ENCODE peak calls at places on chromosomes 12 and 14, in eight cellular contexts. T, M, W, F, X, K, A and Y are unnamed samples.

GRCh38 chr12:16602412-16602811 is 3.5 kb downstream of the LMO3 start:
- DNase-seq in T (no peak), M (no peak), W (no peak), F (no peak), X (no peak), K (no peak), A (no peak), Y (no peak)

GRCh38 chr12:49946086-49946485 is 4.5 kb upstream of the AQP2 start:
- DNase-seq in T (no peak), M (no peak), W (no peak), F (no peak), X (no peak), K (no peak), A (peak), Y (no peak)

GRCh38 chr14:100988411-100988900 is 84.9 kb upstream of the RTL1 start:
- DNase-seq in T (peak), M (no peak), W (peak), F (no peak), X (no peak), K (no peak), A (no peak), Y (no peak)

GRCh38 chr12:114696443-114697245 is 12.7 kb upstream of the TBX3 start:
- DNase-seq in T (no peak), M (no peak), W (no peak), F (no peak), X (no peak), K (no peak), A (no peak), Y (no peak)

GRCh38 chr12:23893611-23894010 is 55.9 kb downstream of the SOX5 start:
- DNase-seq in T (no peak), M (peak), W (no peak), F (no peak), X (no peak), K (no peak), A (no peak), Y (no peak)

GRCh38 chr12:62917066-62917465 is 17.9 kb downstream of the PPM1H start:
- DNase-seq in T (no peak), M (no peak), W (no peak), F (no peak), X (no peak), K (peak), A (no peak), Y (no peak)

GRCh38 chr14:55152052-55152753 is 23.2 kb downstream of the LGALS3 start:
- DNase-seq in T (no peak), M (peak), W (no peak), F (no peak), X (no peak), K (no peak), A (no peak), Y (no peak)

GRCh38 chr12:81300454-81300853 is 222.6 kb downstream of the ACSS3 start:
- DNase-seq in T (no peak), M (peak), W (peak), F (no peak), X (no peak), K (no peak), A (no peak), Y (no peak)

GRCh38 chr12:2375871-2376270 is 323.1 kb downstream of the CACNA1C start:
- DNase-seq in T (no peak), M (no peak), W (no peak), F (no peak), X (no peak), K (no peak), A (no peak), Y (no peak)

GRCh38 chr12:32917094-32917611 is 20.6 kb upstream of the PKP2 start:
- DNase-seq in T (no peak), M (peak), W (no peak), F (no peak), X (no peak), K (no peak), A (no peak), Y (no peak)

GRCh38 chr12:71321130-71321529 is 118.5 kb upstream of the LGR5 start:
- DNase-seq in T (no peak), M (no peak), W (no peak), F (no peak), X (no peak), K (no peak), A (no peak), Y (no peak)

GRCh38 chr12:94150483-94151225 is 2.3 kb downstream of the PLXNC1 start:
- DNase-seq in T (no peak), M (no peak), W (no peak), F (peak), X (peak), K (no peak), A (peak), Y (peak)

GRCh38 chr12:48739618-48740269 is 23.2 kb upstream of the CCNT1 start:
- DNase-seq in T (no peak), M (no peak), W (no peak), F (no peak), X (no peak), K (no peak), A (no peak), Y (no peak)

GRCh38 chr12:49201595-49202295 is 12.9 kb upstream of the TUBA1A start:
- DNase-seq in T (peak), M (peak), W (peak), F (no peak), X (no peak), K (peak), A (no peak), Y (no peak)

GRCh38 chr12:108594-108993 is 42.0 kb downstream of the IQSEC3 start:
- DNase-seq in T (no peak), M (no peak), W (peak), F (no peak), X (no peak), K (peak), A (peak), Y (peak)

GRCh38 chr14:67426161-67426560 is 14.2 kb upstream of the PLEK2 start:
- DNase-seq in T (peak), M (no peak), W (no peak), F (no peak), X (no peak), K (no peak), A (no peak), Y (peak)

GRCh38 chr12:89994901-89995300 is 286.3 kb upstream of the ATP2B1 start:
- DNase-seq in T (no peak), M (no peak), W (no peak), F (no peak), X (no peak), K (no peak), A (no peak), Y (no peak)

GRCh38 chr12:11654338-11654737 is 4.9 kb downstream of the ETV6 start:
- DNase-seq in T (no peak), M (no peak), W (no peak), F (no peak), X (no peak), K (no peak), A (no peak), Y (no peak)

GRCh38 chr14:55926007-55926406 is 192.2 kb upstream of the PELI2 start:
- DNase-seq in T (no peak), M (no peak), W (no peak), F (no peak), X (no peak), K (peak), A (peak), Y (peak)

GRCh38 chr12:56348776-56349175 is 10.1 kb downstream of the IL23A start:
- DNase-seq in T (no peak), M (no peak), W (no peak), F (no peak), X (no peak), K (no peak), A (no peak), Y (no peak)

GRCh38 chr12:53427905-53428594 is 4.4 kb downstream of the AMHR2 start:
- DNase-seq in T (no peak), M (peak), W (peak), F (no peak), X (no peak), K (no peak), A (no peak), Y (no peak)

GRCh38 chr12:116287850-116288301 is 10.4 kb upstream of the MED13L start:
- DNase-seq in T (no peak), M (no peak), W (no peak), F (no peak), X (no peak), K (no peak), A (no peak), Y (no peak)

GRCh38 chr12:41023836-41024235 is 164.3 kb upstream of the PDZRN4 start:
- DNase-seq in T (peak), M (no peak), W (no peak), F (no peak), X (no peak), K (no peak), A (no peak), Y (no peak)

GRCh38 chr14:77140343-77140936 is 1.2 kb downstream of the ZDHHC22 start:
- DNase-seq in T (no peak), M (peak), W (no peak), F (no peak), X (no peak), K (no peak), A (no peak), Y (no peak)

GRCh38 chr14:81727243-81727642 is 193.6 kb upstream of the SEL1L start:
- DNase-seq in T (no peak), M (peak), W (no peak), F (no peak), X (no peak), K (peak), A (no peak), Y (no peak)

GRCh38 chr14:71932229-71932951 is at the start of gene RGS6:
- DNase-seq in T (peak), M (peak), W (peak), F (peak), X (no peak), K (peak), A (peak), Y (peak)

GRCh38 chr14:81565441-81566290 is 32.0 kb upstream of the SEL1L start:
- DNase-seq in T (peak), M (peak), W (peak), F (peak), X (no peak), K (peak), A (peak), Y (peak)

GRCh38 chr12:105281694-105282049 is 45.7 kb upstream of the APPL2 start:
- DNase-seq in T (no peak), M (no peak), W (peak), F (no peak), X (no peak), K (no peak), A (no peak), Y (no peak)

GRCh38 chr14:71372411-71372838 is 465.2 kb downstream of the PCNX1 start:
- DNase-seq in T (no peak), M (peak), W (peak), F (peak), X (no peak), K (no peak), A (no peak), Y (no peak)

GRCh38 chr14:22524784-22525161 is 64.3 kb downstream of the DAD1 start:
- DNase-seq in T (no peak), M (no peak), W (no peak), F (no peak), X (no peak), K (no peak), A (no peak), Y (no peak)

GRCh38 chr14:42027271-42027670 is 420.6 kb downstream of the LRFN5 start:
- DNase-seq in T (no peak), M (no peak), W (no peak), F (no peak), X (no peak), K (no peak), A (no peak), Y (no peak)

GRCh38 chr14:78710963-78711362 is 540.8 kb downstream of the NRXN3 start:
- DNase-seq in T (no peak), M (no peak), W (no peak), F (no peak), X (no peak), K (no peak), A (no peak), Y (no peak)